ENCODE peak calls at places on chromosomes 4 and X, in eight cellular contexts. One of them, this sample, is unnamed.

GRCh38 chr4:102328045-102328444 is 17.2 kb downstream of the SLC39A8 start:
- DNase-seq in activated CD4-positive, CD25-positive, alpha-beta regulatory T cell: no peak
- DNase-seq in ureter: no peak
- DNase-seq in astrocyte of the hippocampus: peak; percentile 57
- DNase-seq in body of pancreas: no peak
- DNase-seq in activated T-helper 1 cell treated with anti-CD3 and anti-CD28 coated beads, Interleukin-2, amount 50 U/mL, for 16 hours: no peak
- DNase-seq in KG1: no peak
- DNase-seq in posterior cingulate gyrus: no peak
- DNase-seq in this sample: peak; percentile 85

GRCh38 chrX:3815896-3816664 is 102.6 kb upstream of the PRKX start:
- DNase-seq in activated CD4-positive, CD25-positive, alpha-beta regulatory T cell: peak; percentile 4
- DNase-seq in body of pancreas: peak; percentile 57
- DNase-seq in posterior cingulate gyrus: peak; percentile 88
- DNase-seq in activated T-helper 1 cell treated with anti-CD3 and anti-CD28 coated beads, Interleukin-2, amount 50 U/mL, for 16 hours: no peak
- DNase-seq in KG1: peak; percentile 1
- DNase-seq in astrocyte of the hippocampus: peak; percentile 67
- DNase-seq in ureter: peak; percentile 57
- DNase-seq in this sample: no peak

GRCh38 chr4:15754323-15754722 is 23.8 kb upstream of the CD38 start:
- DNase-seq in ureter: no peak
- DNase-seq in astrocyte of the hippocampus: peak; percentile 46
- DNase-seq in activated T-helper 1 cell treated with anti-CD3 and anti-CD28 coated beads, Interleukin-2, amount 50 U/mL, for 16 hours: no peak
- DNase-seq in body of pancreas: no peak
- DNase-seq in posterior cingulate gyrus: no peak
- DNase-seq in KG1: no peak
- DNase-seq in activated CD4-positive, CD25-positive, alpha-beta regulatory T cell: no peak
- DNase-seq in this sample: no peak

GRCh38 chr4:67087897-67088296 is 457.4 kb downstream of the CENPC start:
- DNase-seq in KG1: peak; percentile 30
- DNase-seq in astrocyte of the hippocampus: peak; percentile 10
- DNase-seq in body of pancreas: peak; percentile 51
- DNase-seq in activated CD4-positive, CD25-positive, alpha-beta regulatory T cell: no peak
- DNase-seq in activated T-helper 1 cell treated with anti-CD3 and anti-CD28 coated beads, Interleukin-2, amount 50 U/mL, for 16 hours: no peak
- DNase-seq in ureter: no peak
- DNase-seq in posterior cingulate gyrus: no peak
- DNase-seq in this sample: peak; percentile 15

GRCh38 chrX:23334871-23335599 is 386 bp downstream of the PTCHD1 start:
- DNase-seq in activated T-helper 1 cell treated with anti-CD3 and anti-CD28 coated beads, Interleukin-2, amount 50 U/mL, for 16 hours: no peak
- DNase-seq in astrocyte of the hippocampus: peak; percentile 28
- DNase-seq in posterior cingulate gyrus: peak; percentile 75
- DNase-seq in activated CD4-positive, CD25-positive, alpha-beta regulatory T cell: no peak
- DNase-seq in body of pancreas: no peak
- DNase-seq in KG1: no peak
- DNase-seq in ureter: no peak
- DNase-seq in this sample: no peak

GRCh38 chrX:3181846-3182245 is 140.6 kb downstream of the ARSF start:
- DNase-seq in posterior cingulate gyrus: no peak
- DNase-seq in KG1: no peak
- DNase-seq in activated T-helper 1 cell treated with anti-CD3 and anti-CD28 coated beads, Interleukin-2, amount 50 U/mL, for 16 hours: no peak
- DNase-seq in activated CD4-positive, CD25-positive, alpha-beta regulatory T cell: no peak
- DNase-seq in astrocyte of the hippocampus: peak; percentile 66
- DNase-seq in body of pancreas: no peak
- DNase-seq in ureter: no peak
- DNase-seq in this sample: no peak

GRCh38 chr4:2647403-2648158 is 108.6 kb downstream of the TNIP2 start:
- DNase-seq in activated T-helper 1 cell treated with anti-CD3 and anti-CD28 coated beads, Interleukin-2, amount 50 U/mL, for 16 hours: no peak
- DNase-seq in posterior cingulate gyrus: no peak
- DNase-seq in KG1: no peak
- DNase-seq in activated CD4-positive, CD25-positive, alpha-beta regulatory T cell: no peak
- DNase-seq in ureter: no peak
- DNase-seq in astrocyte of the hippocampus: no peak
- DNase-seq in body of pancreas: no peak
- DNase-seq in this sample: no peak

GRCh38 chr4:37685211-37685725 is 908 bp downstream of the RELL1 start:
- DNase-seq in activated T-helper 1 cell treated with anti-CD3 and anti-CD28 coated beads, Interleukin-2, amount 50 U/mL, for 16 hours: no peak
- DNase-seq in body of pancreas: no peak
- DNase-seq in activated CD4-positive, CD25-positive, alpha-beta regulatory T cell: no peak
- DNase-seq in ureter: no peak
- DNase-seq in astrocyte of the hippocampus: no peak
- DNase-seq in posterior cingulate gyrus: no peak
- DNase-seq in KG1: peak; percentile 46
- DNase-seq in this sample: no peak

GRCh38 chr4:154741131-154741530 is 2.7 kb upstream of the LRAT start:
- DNase-seq in body of pancreas: no peak
- DNase-seq in KG1: no peak
- DNase-seq in ureter: no peak
- DNase-seq in activated T-helper 1 cell treated with anti-CD3 and anti-CD28 coated beads, Interleukin-2, amount 50 U/mL, for 16 hours: no peak
- DNase-seq in astrocyte of the hippocampus: no peak
- DNase-seq in activated CD4-positive, CD25-positive, alpha-beta regulatory T cell: no peak
- DNase-seq in posterior cingulate gyrus: no peak
- DNase-seq in this sample: no peak

GRCh38 chr4:127788517-127788916 is 6.4 kb downstream of the HSPA4L start:
- DNase-seq in activated T-helper 1 cell treated with anti-CD3 and anti-CD28 coated beads, Interleukin-2, amount 50 U/mL, for 16 hours: no peak
- DNase-seq in ureter: no peak
- DNase-seq in KG1: no peak
- DNase-seq in activated CD4-positive, CD25-positive, alpha-beta regulatory T cell: no peak
- DNase-seq in astrocyte of the hippocampus: no peak
- DNase-seq in body of pancreas: no peak
- DNase-seq in posterior cingulate gyrus: no peak
- DNase-seq in this sample: no peak

GRCh38 chrX:113906168-113906567 is 677.7 kb upstream of the HTR2C start:
- DNase-seq in activated CD4-positive, CD25-positive, alpha-beta regulatory T cell: no peak
- DNase-seq in posterior cingulate gyrus: no peak
- DNase-seq in body of pancreas: no peak
- DNase-seq in KG1: no peak
- DNase-seq in activated T-helper 1 cell treated with anti-CD3 and anti-CD28 coated beads, Interleukin-2, amount 50 U/mL, for 16 hours: no peak
- DNase-seq in ureter: no peak
- DNase-seq in astrocyte of the hippocampus: no peak
- DNase-seq in this sample: no peak

GRCh38 chr4:177509346-177509745 is 67.1 kb upstream of the AGA start:
- DNase-seq in KG1: no peak
- DNase-seq in activated T-helper 1 cell treated with anti-CD3 and anti-CD28 coated beads, Interleukin-2, amount 50 U/mL, for 16 hours: no peak
- DNase-seq in posterior cingulate gyrus: no peak
- DNase-seq in activated CD4-positive, CD25-positive, alpha-beta regulatory T cell: no peak
- DNase-seq in astrocyte of the hippocampus: no peak
- DNase-seq in ureter: no peak
- DNase-seq in body of pancreas: no peak
- DNase-seq in this sample: no peak

This sample was measured in renal cortical epithelial cell.